ENCODE peak calls at places on chromosomes 3 and 15, in four cellular contexts. P is fibroblast of pulmonary artery, E is RWPE1, S is cardiac fibroblast. A is an unnamed sample.

GRCh38 chr15:25244731-25245585 is 193.9 kb downstream of the UBE3A start:
- DNase-seq in E (no peak), S (no peak), P (no peak), A (no peak)

GRCh38 chr3:186551387-186551786 is 7.2 kb upstream of the CRYGS start:
- DNase-seq in E (no peak), P (no peak), S (no peak), A (no peak)

GRCh38 chr3:150242220-150242938 is 165.7 kb upstream of the TSC22D2 start:
- DNase-seq in E (no peak), S (no peak), P (no peak), A (no peak)

GRCh38 chr3:99324854-99325253 is 313.5 kb upstream of the COL8A1 start:
- DNase-seq in P (no peak), E (no peak), S (no peak), A (no peak)

GRCh38 chr3:10550705-10551104 is 45.3 kb upstream of the ATP2B2 start:
- DNase-seq in P (no peak), S (no peak), E (no peak), A (no peak)

GRCh38 chr3:178159691-178160090 is 376.5 kb upstream of the KCNMB2 start:
- DNase-seq in P (peak; percentile 49), S (peak; percentile 46), E (no peak), A (no peak)

GRCh38 chr15:66763186-66764066 is 61.4 kb downstream of the SMAD6 start:
- DNase-seq in E (no peak), P (peak; percentile 75), S (peak; percentile 86), A (peak; percentile 45)

GRCh38 chr3:111473550-111473949 is 68.4 kb upstream of the CD96 start:
- DNase-seq in E (no peak), S (no peak), P (no peak), A (no peak)

GRCh38 chr15:87755226-87755625 is 501.3 kb downstream of the NTRK3 start:
- DNase-seq in P (no peak), E (no peak), S (no peak), A (no peak)

GRCh38 chr3:64667138-64667537 is 20.7 kb downstream of the ADAMTS9 start:
- DNase-seq in P (peak; percentile 49), E (no peak), S (peak; percentile 42), A (peak; percentile 42)

GRCh38 chr15:54273928-54274327 is 295.7 kb downstream of the UNC13C start:
- DNase-seq in P (peak; percentile 0), E (no peak), S (no peak), A (peak; percentile 43)

GRCh38 chr15:96064351-96064756 is 266.1 kb upstream of the NR2F2 start:
- DNase-seq in E (peak; percentile 7), S (peak; percentile 50), P (peak; percentile 56), A (peak; percentile 12)

GRCh38 chr15:35603298-35603697 is 57.3 kb upstream of the DPH6 start:
- DNase-seq in E (peak; percentile 4), P (peak; percentile 82), S (peak; percentile 66), A (peak; percentile 72)

GRCh38 chr3:27072943-27073725 is 296.0 kb downstream of the NEK10 start:
- DNase-seq in S (no peak), E (no peak), P (no peak), A (no peak)

GRCh38 chr3:147305533-147306241 is 100.7 kb downstream of the ZIC4 start:
- DNase-seq in E (no peak), P (peak; percentile 7), S (no peak), A (no peak)

GRCh38 chr3:43866529-43867353 is 176.0 kb downstream of the ABHD5 start:
- DNase-seq in S (peak; percentile 14), E (peak; percentile 33), P (peak; percentile 52), A (peak; percentile 61)

GRCh38 chr15:60212536-60212935 is 185.2 kb downstream of the ANXA2 start:
- DNase-seq in P (no peak), E (no peak), S (no peak), A (peak; percentile 25)

GRCh38 chr15:72785452-72786243 is 2.1 kb upstream of the ADPGK start:
- DNase-seq in S (peak; percentile 32), P (no peak), E (no peak), A (no peak)

GRCh38 chr3:150419959-150420358 is 11.9 kb downstream of the TSC22D2 start:
- DNase-seq in S (no peak), P (no peak), E (no peak), A (no peak)

GRCh38 chr3:31562525-31562924 is 29.8 kb downstream of the STT3B start:
- DNase-seq in S (no peak), E (no peak), P (no peak), A (no peak)

GRCh38 chr3:150344079-150344478 is 64.0 kb upstream of the TSC22D2 start:
- DNase-seq in S (no peak), E (no peak), P (no peak), A (no peak)

GRCh38 chr3:52874869-52875588 is 22.3 kb downstream of the STIMATE start:
- DNase-seq in E (no peak), P (no peak), S (no peak), A (no peak)

GRCh38 chr3:141646760-141647561 is 91.1 kb upstream of the RNF7 start:
- DNase-seq in S (peak; percentile 84), E (peak; percentile 64), P (peak; percentile 78), A (peak; percentile 57)

GRCh38 chr15:26670116-26670515 is 102.8 kb downstream of the GABRB3 start:
- DNase-seq in P (no peak), E (no peak), S (no peak), A (no peak)

GRCh38 chr3:184419171-184419570 is 39.3 kb downstream of the CHRD start:
- DNase-seq in P (no peak), S (no peak), E (no peak), A (no peak)

GRCh38 chr3:100852882-100853281 is 140.3 kb downstream of the ABI3BP start:
- DNase-seq in E (no peak), S (no peak), P (no peak), A (no peak)

GRCh38 chr3:149969110-149969944 is 1.4 kb downstream of the PFN2 start:
- DNase-seq in E (peak; percentile 63), P (peak; percentile 88), S (peak; percentile 88), A (peak; percentile 82)

GRCh38 chr15:96345560-96346389 is 15.3 kb downstream of the NR2F2 start:
- DNase-seq in P (peak; percentile 87), E (peak; percentile 64), S (peak; percentile 87), A (peak; percentile 23)

GRCh38 chr15:25248583-25249235 is 190.1 kb downstream of the UBE3A start:
- DNase-seq in P (no peak), E (no peak), S (no peak), A (no peak)

GRCh38 chr3:73552700-73553099 is 72.0 kb downstream of the PDZRN3 start:
- DNase-seq in S (no peak), E (no peak), P (peak; percentile 23), A (peak; percentile 14)

GRCh38 chr15:92074646-92075045 is 221.1 kb downstream of the SLCO3A1 start:
- DNase-seq in E (no peak), P (peak; percentile 65), S (peak; percentile 71), A (peak; percentile 22)

GRCh38 chr3:10085738-10086137 is 22.3 kb downstream of the FANCD2OS start:
- DNase-seq in E (peak; percentile 14), P (no peak), S (no peak), A (no peak)

GRCh38 chr3:182309120-182309519 is 484.2 kb upstream of the ATP11B start:
- DNase-seq in S (no peak), P (no peak), E (no peak), A (peak; percentile 17)

GRCh38 chr3:107810195-107811071 is 280.4 kb downstream of the CD47 start:
- DNase-seq in P (no peak), S (no peak), E (no peak), A (no peak)

GRCh38 chr15:25712192-25712960 is 150.8 kb downstream of the ATP10A start:
- DNase-seq in P (no peak), S (no peak), E (no peak), A (no peak)

GRCh38 chr3:122668930-122669730 is 11.5 kb upstream of the PARP14 start:
- DNase-seq in P (peak; percentile 28), E (peak; percentile 62), S (peak; percentile 17), A (no peak)

GRCh38 chr3:64143399-64144130 is 81.7 kb downstream of the PRICKLE2 start:
- DNase-seq in S (peak; percentile 56), E (peak; percentile 56), P (peak; percentile 60), A (peak; percentile 81)

GRCh38 chr3:13178107-13178506 is 104.9 kb upstream of the IQSEC1 start:
- DNase-seq in E (no peak), S (no peak), P (no peak), A (no peak)

GRCh38 chr3:104596551-104596950 is 770.2 kb upstream of the ALCAM start:
- DNase-seq in P (peak; percentile 75), E (peak; percentile 25), S (peak; percentile 71), A (peak; percentile 66)

DNA sequence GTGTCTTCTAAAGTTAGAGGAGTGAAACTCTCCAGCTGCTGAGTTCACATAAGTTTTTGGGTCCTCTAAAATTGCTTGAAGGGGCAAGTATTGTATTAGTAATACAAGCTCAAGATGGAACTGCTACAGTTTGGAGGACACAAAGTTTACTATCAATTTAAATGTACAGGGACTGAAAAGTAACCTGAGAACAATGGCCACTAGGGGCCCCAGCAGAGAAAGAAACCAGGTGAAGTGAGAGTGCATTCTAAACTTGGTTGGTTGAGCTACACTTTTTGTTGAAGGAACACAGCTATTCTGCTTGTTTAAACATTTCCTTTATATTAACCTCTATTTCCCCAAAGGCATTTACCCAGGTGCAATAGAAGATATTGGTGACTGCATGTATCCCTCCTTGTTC is 755.5 kb downstream of the GBE1 start:
- DNase-seq in S (no peak), P (no peak), E (no peak), A (no peak)
- TF ChIP-seq CTCF in S (no peak), P (no peak), E (no peak), A (no peak)

DNA sequence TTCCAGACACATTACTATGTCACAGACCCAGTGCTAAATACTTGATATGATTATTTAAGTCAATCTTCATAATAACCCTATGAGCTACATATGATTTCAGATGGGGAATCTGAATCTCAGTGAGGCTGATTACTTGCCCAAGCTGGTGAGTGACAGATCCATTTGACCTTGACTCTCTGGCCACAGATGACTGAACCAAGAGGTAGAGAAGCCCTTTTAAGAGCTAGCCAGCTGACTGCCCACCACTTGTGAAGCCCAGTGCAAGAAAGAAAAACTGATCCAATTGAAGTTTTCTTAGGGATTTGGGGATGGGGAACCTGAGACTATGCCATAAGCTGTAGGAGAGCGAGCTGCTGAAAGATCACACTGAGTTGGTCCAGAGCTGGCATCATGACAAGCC is 124.6 kb upstream of the SPATA12 start:
- DNase-seq in S (no peak), P (no peak), E (no peak), A (no peak)
- TF ChIP-seq CTCF in S (no peak), P (no peak), E (no peak), A (no peak)

GRCh38 chr3:159928071-159928491 is 60.6 kb upstream of the IL12A start:
- DNase-seq in P (peak; percentile 23), S (peak; percentile 26), E (peak; percentile 6), A (peak; percentile 11)

GRCh38 chr3:159929894-159930235 is 58.8 kb upstream of the IL12A start:
- DNase-seq in P (no peak), E (no peak), S (no peak), A (no peak)

GRCh38 chr3:159928692-159929091 is 59.9 kb upstream of the IL12A start:
- DNase-seq in E (peak; percentile 92), S (peak; percentile 92), P (peak; percentile 85), A (peak; percentile 86)

GRCh38 chr3:159926573-159926972 is 62.1 kb upstream of the IL12A start:
- DNase-seq in S (no peak), P (no peak), E (no peak), A (no peak)

GRCh38 chr3:159929181-159929893 is 59.3 kb upstream of the IL12A start:
- DNase-seq in P (peak; percentile 61), S (peak; percentile 75), E (peak; percentile 36), A (peak; percentile 69)
- TF ChIP-seq CTCF in P (peak; percentile 44), S (peak; percentile 53), E (no peak), A (peak; percentile 24)

GRCh38 chr3:47421741-47422649 is 41.2 kb downstream of the PTPN23 start:
- DNase-seq in S (peak; percentile 21), E (no peak), P (peak; percentile 23), A (peak; percentile 49)
- TF ChIP-seq CTCF in S (peak; percentile 24), E (no peak), P (peak; percentile 31), A (no peak)